ENCODE peak calls at places on chromosomes 13 and 19, in five cellular contexts. One of them, this sample, is unnamed. For H3K9me3, the result is how much of the 10 kb centered on the place peaks cover.

GRCh38 chr19:2315818-2316353 is 7.9 kb upstream of the LINGO3 start:
- DNase-seq in psoas muscle: peak
- DNase-seq in SK-N-MC: no peak
- DNase-seq in tibial nerve: peak
- DNase-seq in fibroblast of lung: peak
- DNase-seq in this sample: peak

GRCh38 chr13:78121459-78122348 is 203.1 kb upstream of the EDNRB start:
- DNase-seq in psoas muscle: no peak
- DNase-seq in SK-N-MC: peak
- DNase-seq in tibial nerve: peak
- DNase-seq in fibroblast of lung: peak
- DNase-seq in this sample: peak

GRCh38 chr13:109959903-109960302 is 173.5 kb upstream of the IRS2 start:
- DNase-seq in psoas muscle: no peak
- DNase-seq in SK-N-MC: no peak
- DNase-seq in tibial nerve: no peak
- DNase-seq in fibroblast of lung: no peak
- DNase-seq in this sample: no peak

GRCh38 chr19:1411255-1412191 is 4.1 kb downstream of the DAZAP1 start:
- DNase-seq in psoas muscle: peak
- DNase-seq in SK-N-MC: no peak
- DNase-seq in tibial nerve: no peak
- DNase-seq in fibroblast of lung: peak
- DNase-seq in this sample: no peak

GRCh38 chr19:30183807-30184490 is 188.2 kb upstream of the ZNF536 start:
- DNase-seq in psoas muscle: no peak
- DNase-seq in SK-N-MC: no peak
- DNase-seq in tibial nerve: no peak
- DNase-seq in fibroblast of lung: no peak
- DNase-seq in this sample: no peak

GRCh38 chr13:97875218-97875617 is 78.3 kb upstream of the IPO5 start:
- DNase-seq in psoas muscle: no peak
- DNase-seq in SK-N-MC: no peak
- DNase-seq in tibial nerve: no peak
- DNase-seq in fibroblast of lung: no peak
- DNase-seq in this sample: no peak

GRCh38 chr19:6712692-6713670 is 7.5 kb downstream of the C3 start:
- DNase-seq in psoas muscle: no peak
- DNase-seq in SK-N-MC: no peak
- DNase-seq in tibial nerve: no peak
- DNase-seq in fibroblast of lung: no peak
- DNase-seq in this sample: no peak

GRCh38 chr19:15101479-15102082 is 5.6 kb upstream of the SYDE1 start:
- DNase-seq in psoas muscle: no peak
- DNase-seq in SK-N-MC: peak
- DNase-seq in tibial nerve: peak
- DNase-seq in fibroblast of lung: peak
- DNase-seq in this sample: peak

GRCh38 chr13:25575562-25575961 is 203.8 kb downstream of the ATP8A2 start:
- DNase-seq in psoas muscle: no peak
- DNase-seq in SK-N-MC: no peak
- DNase-seq in tibial nerve: no peak
- DNase-seq in fibroblast of lung: no peak
- DNase-seq in this sample: no peak

GRCh38 chr19:18894254-18895037 is 1.5 kb downstream of the CERS1 start:
- DNase-seq in psoas muscle: no peak
- DNase-seq in SK-N-MC: no peak
- DNase-seq in tibial nerve: no peak
- DNase-seq in fibroblast of lung: peak
- DNase-seq in this sample: peak

GRCh38 chr19:49986354-49986753 is 25.4 kb upstream of the SIGLEC11 start:
- DNase-seq in psoas muscle: no peak
- DNase-seq in SK-N-MC: no peak
- DNase-seq in tibial nerve: no peak
- DNase-seq in fibroblast of lung: no peak
- DNase-seq in this sample: no peak

GRCh38 chr19:33376423-33376822 is 2.9 kb downstream of the CEBPG start:
- DNase-seq in psoas muscle: peak
- DNase-seq in SK-N-MC: no peak
- DNase-seq in tibial nerve: peak
- DNase-seq in fibroblast of lung: peak
- DNase-seq in this sample: no peak

GRCh38 chr19:52507266-52507665 is 20.2 kb upstream of the ZNF808 start:
- DNase-seq in psoas muscle: no peak
- DNase-seq in SK-N-MC: no peak
- DNase-seq in tibial nerve: no peak
- DNase-seq in fibroblast of lung: no peak
- DNase-seq in this sample: no peak
- H3K9me3 ChIP-seq in psoas muscle: under half
- H3K9me3 ChIP-seq in SK-N-MC: under half
- H3K9me3 ChIP-seq in tibial nerve: under half
- H3K9me3 ChIP-seq in fibroblast of lung: under half
- H3K9me3 ChIP-seq in this sample: under half

GRCh38 chr19:39532233-39533002 is at the start of gene EID2B:
- DNase-seq in psoas muscle: peak
- DNase-seq in SK-N-MC: peak
- DNase-seq in tibial nerve: peak
- DNase-seq in fibroblast of lung: peak
- DNase-seq in this sample: peak

GRCh38 chr19:39533791-39534190 is 1.1 kb upstream of the EID2B start:
- DNase-seq in psoas muscle: no peak
- DNase-seq in SK-N-MC: no peak
- DNase-seq in tibial nerve: no peak
- DNase-seq in fibroblast of lung: no peak
- DNase-seq in this sample: no peak

GRCh38 chr19:39531834-39532232 is 819 bp downstream of the EID2B start:
- DNase-seq in psoas muscle: no peak
- DNase-seq in SK-N-MC: no peak
- DNase-seq in tibial nerve: no peak
- DNase-seq in fibroblast of lung: no peak
- DNase-seq in this sample: no peak

GRCh38 chr19:39533003-39533512 is 406 bp upstream of the EID2B start:
- DNase-seq in psoas muscle: no peak
- DNase-seq in SK-N-MC: no peak
- DNase-seq in tibial nerve: no peak
- DNase-seq in fibroblast of lung: no peak
- DNase-seq in this sample: no peak
- H3K4me3 ChIP-seq in psoas muscle: peak
- H3K4me3 ChIP-seq in SK-N-MC: peak
- H3K4me3 ChIP-seq in tibial nerve: peak
- H3K4me3 ChIP-seq in fibroblast of lung: no peak
- H3K4me3 ChIP-seq in this sample: peak

DNA sequence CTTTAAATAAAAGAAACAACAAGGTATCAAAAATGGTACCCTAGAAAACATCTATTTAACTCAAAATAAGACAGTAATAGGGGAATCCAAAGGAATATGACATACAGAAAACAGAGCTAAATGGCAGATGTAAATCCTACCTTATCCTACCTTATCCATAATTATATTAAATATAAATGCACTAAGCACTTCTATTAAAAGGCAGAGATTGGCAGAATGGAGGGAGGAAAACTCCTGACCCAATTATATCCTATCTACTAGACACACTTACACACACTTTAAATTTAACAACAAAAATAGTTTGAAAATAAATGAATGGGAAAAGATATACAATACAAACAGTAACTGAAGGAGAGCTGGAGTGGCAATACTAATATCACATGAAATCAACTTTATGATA is 14.4 kb downstream of the RNASEH2B start:
- DNase-seq in psoas muscle: no peak
- DNase-seq in SK-N-MC: no peak
- DNase-seq in tibial nerve: no peak
- DNase-seq in fibroblast of lung: no peak
- DNase-seq in this sample: no peak
- H3K9me3 ChIP-seq in psoas muscle: under half
- H3K9me3 ChIP-seq in SK-N-MC: under half
- H3K9me3 ChIP-seq in tibial nerve: under half
- H3K9me3 ChIP-seq in fibroblast of lung: under half
- H3K9me3 ChIP-seq in this sample: under half

DNA sequence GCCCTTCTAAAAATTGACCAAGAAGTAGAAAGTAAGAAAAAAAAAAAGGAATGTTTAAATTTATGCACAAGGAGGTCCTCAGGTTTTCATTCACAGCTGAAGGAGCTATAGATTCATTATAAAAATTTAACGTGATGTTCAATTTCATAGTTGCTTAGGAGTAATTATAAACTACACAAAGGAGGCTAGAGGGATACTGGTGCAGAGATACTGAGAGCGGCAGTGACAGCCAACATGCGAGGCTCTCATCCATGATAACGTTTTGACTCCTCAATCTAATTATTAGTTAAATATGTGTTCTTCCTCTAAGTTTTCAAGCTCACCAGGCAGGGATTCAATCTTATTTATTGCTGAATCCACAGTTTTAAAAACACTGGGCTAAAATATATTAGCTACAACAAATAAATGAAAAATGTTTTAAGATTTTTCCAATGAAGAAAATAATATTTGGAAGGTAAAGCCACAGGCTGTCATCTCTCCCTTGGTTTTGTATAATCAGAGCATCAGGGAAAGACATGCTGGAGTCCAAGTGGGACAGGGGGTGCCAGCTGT is 49.8 kb upstream of the TRPC4 start:
- DNase-seq in psoas muscle: no peak
- DNase-seq in SK-N-MC: no peak
- DNase-seq in tibial nerve: no peak
- DNase-seq in fibroblast of lung: no peak
- DNase-seq in this sample: no peak
- H3K4me3 ChIP-seq in psoas muscle: no peak
- H3K4me3 ChIP-seq in SK-N-MC: no peak
- H3K4me3 ChIP-seq in tibial nerve: no peak
- H3K4me3 ChIP-seq in fibroblast of lung: no peak
- H3K4me3 ChIP-seq in this sample: no peak

DNA sequence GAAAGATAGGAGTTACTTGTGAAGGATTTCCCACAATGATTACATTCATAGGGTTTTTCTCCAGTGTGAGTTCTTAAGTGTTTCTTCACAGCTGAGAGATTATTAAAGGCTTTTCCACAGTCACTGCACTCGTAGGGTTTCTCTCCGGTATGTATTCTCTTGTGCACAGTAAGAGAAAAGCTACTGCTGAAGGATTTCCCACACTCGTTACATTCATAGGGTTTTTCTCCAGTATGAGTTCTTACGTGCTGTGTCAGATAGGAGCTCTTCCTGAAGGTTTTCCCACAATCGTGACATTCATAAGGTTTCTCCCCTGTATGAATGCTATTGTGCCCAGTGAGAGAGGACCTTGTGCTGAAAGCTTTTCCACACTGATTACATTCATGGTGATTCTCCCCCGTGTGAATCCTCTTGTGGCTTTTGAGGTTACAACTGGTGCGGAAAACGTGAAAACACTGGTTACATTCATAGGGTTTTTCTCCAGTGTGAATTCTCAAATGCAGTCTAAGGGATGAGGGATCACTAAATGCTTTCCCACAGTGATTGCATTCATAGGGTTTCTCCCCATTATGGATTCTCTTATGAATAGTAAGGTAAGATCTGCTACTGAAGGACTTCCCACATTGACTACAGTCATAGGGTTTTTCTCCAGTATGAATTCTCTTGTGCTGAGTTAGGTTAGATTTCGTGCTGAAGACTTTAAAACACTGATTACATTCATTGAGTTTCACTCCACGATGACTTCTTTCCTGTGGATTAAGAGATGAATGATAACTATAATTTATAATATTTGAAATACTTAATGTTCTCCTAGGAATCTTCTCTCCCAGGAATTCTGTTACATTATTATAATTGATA is 20.6 kb downstream of the ZNF558 start:
- DNase-seq in psoas muscle: no peak
- DNase-seq in SK-N-MC: no peak
- DNase-seq in tibial nerve: no peak
- DNase-seq in fibroblast of lung: peak
- DNase-seq in this sample: no peak
- H3K9me3 ChIP-seq in psoas muscle: half or more
- H3K9me3 ChIP-seq in SK-N-MC: half or more
- H3K9me3 ChIP-seq in tibial nerve: half or more
- H3K9me3 ChIP-seq in fibroblast of lung: under half
- H3K9me3 ChIP-seq in this sample: under half

GRCh38 chr19:48646192-48646911 is 365 bp upstream of the CA11 start:
- DNase-seq in psoas muscle: peak
- DNase-seq in SK-N-MC: no peak
- DNase-seq in tibial nerve: peak
- DNase-seq in fibroblast of lung: peak
- DNase-seq in this sample: peak
- H3K4me3 ChIP-seq in psoas muscle: peak
- H3K4me3 ChIP-seq in SK-N-MC: peak
- H3K4me3 ChIP-seq in tibial nerve: peak
- H3K4me3 ChIP-seq in fibroblast of lung: peak
- H3K4me3 ChIP-seq in this sample: peak

GRCh38 chr19:9566729-9567128 is 17.6 kb downstream of the ZNF121 start:
- DNase-seq in psoas muscle: no peak
- DNase-seq in SK-N-MC: no peak
- DNase-seq in tibial nerve: no peak
- DNase-seq in fibroblast of lung: no peak
- DNase-seq in this sample: no peak
- H3K9me3 ChIP-seq in psoas muscle: half or more
- H3K9me3 ChIP-seq in SK-N-MC: half or more
- H3K9me3 ChIP-seq in tibial nerve: under half
- H3K9me3 ChIP-seq in fibroblast of lung: under half
- H3K9me3 ChIP-seq in this sample: half or more

GRCh38 chr19:51458899-51459592 is 792 bp upstream of the SIGLEC8 start:
- DNase-seq in psoas muscle: no peak
- DNase-seq in SK-N-MC: no peak
- DNase-seq in tibial nerve: no peak
- DNase-seq in fibroblast of lung: no peak
- DNase-seq in this sample: no peak

GRCh38 chr19:51460164-51460992 is 2.1 kb upstream of the SIGLEC8 start:
- DNase-seq in psoas muscle: no peak
- DNase-seq in SK-N-MC: no peak
- DNase-seq in tibial nerve: no peak
- DNase-seq in fibroblast of lung: no peak
- DNase-seq in this sample: no peak

GRCh38 chr19:51461723-51462161 is 3.5 kb upstream of the SIGLEC8 start:
- DNase-seq in psoas muscle: no peak
- DNase-seq in SK-N-MC: no peak
- DNase-seq in tibial nerve: no peak
- DNase-seq in fibroblast of lung: no peak
- DNase-seq in this sample: no peak

GRCh38 chr19:51462276-51462675 is 4.0 kb upstream of the SIGLEC8 start:
- DNase-seq in psoas muscle: no peak
- DNase-seq in SK-N-MC: no peak
- DNase-seq in tibial nerve: no peak
- DNase-seq in fibroblast of lung: no peak
- DNase-seq in this sample: no peak

GRCh38 chr19:51462681-51463080 is 4.4 kb upstream of the SIGLEC8 start:
- DNase-seq in psoas muscle: no peak
- DNase-seq in SK-N-MC: no peak
- DNase-seq in tibial nerve: no peak
- DNase-seq in fibroblast of lung: no peak
- DNase-seq in this sample: no peak
- H3K4me3 ChIP-seq in psoas muscle: no peak
- H3K4me3 ChIP-seq in SK-N-MC: no peak
- H3K4me3 ChIP-seq in tibial nerve: no peak
- H3K4me3 ChIP-seq in fibroblast of lung: no peak
- H3K4me3 ChIP-seq in this sample: no peak